ENCODE peak calls at places on chromosomes 13 and 19, in eight cellular contexts. One of them, this sample, is unnamed.

GRCh38 chr13:24747248-24748151 is 16.5 kb upstream of the RNF17 start:
- DNase-seq in AG04450: no peak
- DNase-seq in foreskin fibroblast: no peak
- DNase-seq in stomach: no peak
- DNase-seq in fibroblast of mammary gland: no peak
- DNase-seq in HFF-Myc: no peak
- DNase-seq in breast epithelium: no peak
- DNase-seq in fibroblast of pulmonary artery: no peak
- DNase-seq in this sample: no peak

GRCh38 chr19:18014197-18014596 is 6.2 kb downstream of the ARRDC2 start:
- DNase-seq in AG04450: no peak
- DNase-seq in foreskin fibroblast: no peak
- DNase-seq in stomach: no peak
- DNase-seq in fibroblast of mammary gland: no peak
- DNase-seq in HFF-Myc: no peak
- DNase-seq in breast epithelium: no peak
- DNase-seq in fibroblast of pulmonary artery: no peak
- DNase-seq in this sample: no peak

GRCh38 chr19:3382460-3383100 is 16.2 kb downstream of the NFIC start:
- DNase-seq in AG04450: no peak
- DNase-seq in foreskin fibroblast: no peak
- DNase-seq in stomach: no peak
- DNase-seq in fibroblast of mammary gland: no peak
- DNase-seq in HFF-Myc: no peak
- DNase-seq in breast epithelium: no peak
- DNase-seq in fibroblast of pulmonary artery: no peak
- DNase-seq in this sample: no peak

GRCh38 chr13:46126552-46127171 is 21.8 kb upstream of the CPB2 start:
- DNase-seq in AG04450: peak; percentile 43
- DNase-seq in foreskin fibroblast: peak; percentile 42
- DNase-seq in stomach: peak; percentile 78
- DNase-seq in fibroblast of mammary gland: peak; percentile 74
- DNase-seq in HFF-Myc: peak; percentile 50
- DNase-seq in breast epithelium: peak; percentile 73
- DNase-seq in fibroblast of pulmonary artery: peak; percentile 84
- DNase-seq in this sample: peak; percentile 65

GRCh38 chr19:50449236-50449899 is 16.7 kb downstream of the MYBPC2 start:
- DNase-seq in AG04450: no peak
- DNase-seq in foreskin fibroblast: no peak
- DNase-seq in stomach: no peak
- DNase-seq in fibroblast of mammary gland: peak; percentile 9
- DNase-seq in HFF-Myc: no peak
- DNase-seq in breast epithelium: no peak
- DNase-seq in fibroblast of pulmonary artery: no peak
- DNase-seq in this sample: no peak

GRCh38 chr19:42402376-42403116 is 12.4 kb upstream of the CNFN start:
- DNase-seq in AG04450: no peak
- DNase-seq in foreskin fibroblast: no peak
- DNase-seq in stomach: no peak
- DNase-seq in fibroblast of mammary gland: no peak
- DNase-seq in HFF-Myc: no peak
- DNase-seq in breast epithelium: no peak
- DNase-seq in fibroblast of pulmonary artery: no peak
- DNase-seq in this sample: no peak

GRCh38 chr13:86974995-86975328 is 696.2 kb upstream of the SLITRK5 start:
- DNase-seq in AG04450: no peak
- DNase-seq in foreskin fibroblast: no peak
- DNase-seq in stomach: no peak
- DNase-seq in fibroblast of mammary gland: no peak
- DNase-seq in HFF-Myc: no peak
- DNase-seq in breast epithelium: no peak
- DNase-seq in fibroblast of pulmonary artery: no peak
- DNase-seq in this sample: no peak

GRCh38 chr19:12788682-12789097 is 2.6 kb upstream of the JUNB start:
- DNase-seq in AG04450: no peak
- DNase-seq in foreskin fibroblast: peak; percentile 66
- DNase-seq in stomach: peak; percentile 81
- DNase-seq in fibroblast of mammary gland: peak; percentile 74
- DNase-seq in HFF-Myc: no peak
- DNase-seq in breast epithelium: no peak
- DNase-seq in fibroblast of pulmonary artery: peak; percentile 77
- DNase-seq in this sample: peak; percentile 72

GRCh38 chr13:81275666-81276258 is 934.8 kb upstream of the SPRY2 start:
- DNase-seq in AG04450: no peak
- DNase-seq in foreskin fibroblast: no peak
- DNase-seq in stomach: no peak
- DNase-seq in fibroblast of mammary gland: no peak
- DNase-seq in HFF-Myc: no peak
- DNase-seq in breast epithelium: no peak
- DNase-seq in fibroblast of pulmonary artery: no peak
- DNase-seq in this sample: no peak

GRCh38 chr13:96652506-96652905 is 341.8 kb downstream of the OXGR1 start:
- DNase-seq in AG04450: no peak
- DNase-seq in foreskin fibroblast: peak; percentile 29
- DNase-seq in stomach: no peak
- DNase-seq in fibroblast of mammary gland: peak; percentile 67
- DNase-seq in HFF-Myc: no peak
- DNase-seq in breast epithelium: no peak
- DNase-seq in fibroblast of pulmonary artery: peak; percentile 30
- DNase-seq in this sample: no peak

GRCh38 chr13:106958690-106959089 is 390.8 kb upstream of the ARGLU1 start:
- DNase-seq in AG04450: no peak
- DNase-seq in foreskin fibroblast: no peak
- DNase-seq in stomach: no peak
- DNase-seq in fibroblast of mammary gland: no peak
- DNase-seq in HFF-Myc: no peak
- DNase-seq in breast epithelium: no peak
- DNase-seq in fibroblast of pulmonary artery: no peak
- DNase-seq in this sample: no peak

GRCh38 chr13:109781384-109782065 is 4.9 kb downstream of the IRS2 start:
- DNase-seq in AG04450: no peak
- DNase-seq in foreskin fibroblast: no peak
- DNase-seq in stomach: peak; percentile 47
- DNase-seq in fibroblast of mammary gland: peak; percentile 76
- DNase-seq in HFF-Myc: no peak
- DNase-seq in breast epithelium: no peak
- DNase-seq in fibroblast of pulmonary artery: no peak
- DNase-seq in this sample: peak; percentile 42

GRCh38 chr19:13838943-13839192 is 38.1 kb upstream of the NANOS3 start:
- DNase-seq in AG04450: no peak
- DNase-seq in foreskin fibroblast: no peak
- DNase-seq in stomach: no peak
- DNase-seq in fibroblast of mammary gland: no peak
- DNase-seq in HFF-Myc: no peak
- DNase-seq in breast epithelium: no peak
- DNase-seq in fibroblast of pulmonary artery: no peak
- DNase-seq in this sample: no peak

GRCh38 chr19:13840751-13841338 is 36.1 kb upstream of the NANOS3 start:
- DNase-seq in AG04450: no peak
- DNase-seq in foreskin fibroblast: no peak
- DNase-seq in stomach: no peak
- DNase-seq in fibroblast of mammary gland: no peak
- DNase-seq in HFF-Myc: no peak
- DNase-seq in breast epithelium: no peak
- DNase-seq in fibroblast of pulmonary artery: no peak
- DNase-seq in this sample: no peak

GRCh38 chr19:13839193-13839937 is 37.6 kb upstream of the NANOS3 start:
- DNase-seq in AG04450: no peak
- DNase-seq in foreskin fibroblast: peak; percentile 87
- DNase-seq in stomach: peak; percentile 89
- DNase-seq in fibroblast of mammary gland: peak; percentile 78
- DNase-seq in HFF-Myc: no peak
- DNase-seq in breast epithelium: peak; percentile 89
- DNase-seq in fibroblast of pulmonary artery: peak; percentile 86
- DNase-seq in this sample: peak; percentile 83

GRCh38 chr19:13841339-13842293 is 35.3 kb upstream of the NANOS3 start:
- DNase-seq in AG04450: no peak
- DNase-seq in foreskin fibroblast: no peak
- DNase-seq in stomach: peak; percentile 78
- DNase-seq in fibroblast of mammary gland: no peak
- DNase-seq in HFF-Myc: no peak
- DNase-seq in breast epithelium: peak; percentile 84
- DNase-seq in fibroblast of pulmonary artery: no peak
- DNase-seq in this sample: peak; percentile 48

DNA sequence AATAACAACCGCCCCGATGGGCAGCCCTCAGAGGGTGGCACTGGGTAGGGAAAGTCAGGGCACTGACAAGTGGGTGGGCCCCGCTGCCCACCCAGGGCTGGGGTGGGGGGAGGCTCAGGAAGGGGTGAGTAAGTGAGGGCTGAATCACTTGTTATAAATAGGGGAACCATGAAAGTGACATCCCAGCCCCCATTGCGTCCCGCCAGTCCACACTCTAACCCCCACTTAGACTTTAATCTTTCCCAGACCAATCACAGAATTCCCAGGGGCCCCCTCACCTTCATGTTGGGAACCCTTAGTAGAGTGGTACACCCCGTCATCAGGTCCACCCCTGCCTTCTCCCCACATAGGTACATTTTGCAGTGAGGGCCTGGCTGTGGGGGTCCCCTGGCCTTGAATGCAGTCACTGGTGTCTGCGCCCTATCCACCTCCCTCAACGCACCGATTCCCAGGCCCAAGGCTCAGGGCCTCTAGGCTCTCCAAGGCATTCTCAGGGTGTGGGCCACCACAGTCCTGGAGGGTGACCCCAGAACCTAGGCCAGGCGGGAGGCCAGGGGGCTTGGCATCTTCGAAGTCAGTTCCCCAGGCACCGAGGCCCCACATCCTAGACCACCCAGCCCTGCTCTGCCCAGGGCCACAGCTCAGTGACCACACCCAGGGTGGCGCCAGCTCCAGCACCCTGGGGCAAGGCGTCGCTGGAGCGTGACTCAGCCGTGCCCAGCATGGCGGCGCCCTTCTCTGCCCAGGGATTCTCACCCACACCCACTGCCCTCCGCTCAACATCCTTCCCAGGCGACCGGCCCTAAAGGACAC is 36.8 kb upstream of the NANOS3 start:
- DNase-seq in AG04450: no peak
- DNase-seq in foreskin fibroblast: peak; percentile 68
- DNase-seq in stomach: peak; percentile 75
- DNase-seq in fibroblast of mammary gland: peak; percentile 50
- DNase-seq in HFF-Myc: no peak
- DNase-seq in breast epithelium: peak; percentile 76
- DNase-seq in fibroblast of pulmonary artery: no peak
- DNase-seq in this sample: peak; percentile 61
- H3K4me3 ChIP-seq in AG04450: peak overlapping the region; percentile 88
- H3K4me3 ChIP-seq in foreskin fibroblast: peak overlapping the region; percentile 93
- H3K4me3 ChIP-seq in stomach: peak overlapping the region; percentile 87
- H3K4me3 ChIP-seq in fibroblast of mammary gland: peak overlapping the region; percentile 88
- H3K4me3 ChIP-seq in HFF-Myc: peak overlapping the region; percentile 96
- H3K4me3 ChIP-seq in breast epithelium: peak overlapping the region; percentile 99
- H3K4me3 ChIP-seq in fibroblast of pulmonary artery: peak overlapping the region; percentile 88
- H3K4me3 ChIP-seq in this sample: peak overlapping the region; percentile 99

DNA sequence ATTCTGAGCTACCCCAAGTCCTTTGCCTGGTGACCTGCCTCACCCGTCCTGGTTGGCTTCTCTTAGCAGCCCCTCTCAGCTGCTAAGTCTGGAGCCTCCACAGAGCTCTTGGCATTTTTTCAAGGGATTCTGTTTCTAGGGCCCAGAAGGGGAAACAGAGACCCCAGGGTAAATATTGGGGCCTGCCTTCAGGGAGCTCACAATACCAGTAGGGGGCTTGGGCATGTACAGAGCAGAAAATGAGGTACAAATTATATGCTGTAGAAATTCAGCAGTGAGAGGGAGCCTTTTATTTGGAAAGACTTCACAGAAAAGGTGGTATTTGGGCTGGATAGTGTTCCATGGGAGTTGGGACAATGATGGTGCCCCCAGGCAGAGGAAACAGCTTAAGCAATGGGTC is 3.7 kb downstream of the SAMD4B start:
- DNase-seq in AG04450: no peak
- DNase-seq in foreskin fibroblast: no peak
- DNase-seq in stomach: no peak
- DNase-seq in fibroblast of mammary gland: no peak
- DNase-seq in HFF-Myc: no peak
- DNase-seq in breast epithelium: no peak
- DNase-seq in fibroblast of pulmonary artery: no peak
- DNase-seq in this sample: no peak
- TF ChIP-seq CTCF in AG04450: peak; percentile 30
- TF ChIP-seq CTCF in foreskin fibroblast: no peak
- TF ChIP-seq CTCF in stomach: no peak
- TF ChIP-seq CTCF in fibroblast of mammary gland: peak; percentile 5
- TF ChIP-seq CTCF in HFF-Myc: peak; percentile 7
- TF ChIP-seq CTCF in breast epithelium: no peak
- TF ChIP-seq CTCF in fibroblast of pulmonary artery: no peak
- TF ChIP-seq CTCF in this sample: peak; percentile 13

GRCh38 chr13:51241720-51242119 is 19.5 kb downstream of the FAM124A start:
- DNase-seq in AG04450: no peak
- DNase-seq in foreskin fibroblast: no peak
- DNase-seq in stomach: no peak
- DNase-seq in fibroblast of mammary gland: peak; percentile 95
- DNase-seq in HFF-Myc: no peak
- DNase-seq in breast epithelium: no peak
- DNase-seq in fibroblast of pulmonary artery: peak; percentile 92
- DNase-seq in this sample: peak; percentile 26

GRCh38 chr13:51245583-51245982 is 23.4 kb downstream of the FAM124A start:
- DNase-seq in AG04450: no peak
- DNase-seq in foreskin fibroblast: no peak
- DNase-seq in stomach: no peak
- DNase-seq in fibroblast of mammary gland: no peak
- DNase-seq in HFF-Myc: no peak
- DNase-seq in breast epithelium: no peak
- DNase-seq in fibroblast of pulmonary artery: no peak
- DNase-seq in this sample: no peak

GRCh38 chr13:51244637-51245405 is 22.6 kb downstream of the FAM124A start:
- DNase-seq in AG04450: no peak
- DNase-seq in foreskin fibroblast: no peak
- DNase-seq in stomach: no peak
- DNase-seq in fibroblast of mammary gland: no peak
- DNase-seq in HFF-Myc: no peak
- DNase-seq in breast epithelium: no peak
- DNase-seq in fibroblast of pulmonary artery: no peak
- DNase-seq in this sample: no peak

GRCh38 chr13:51243227-51243626 is 21.0 kb downstream of the FAM124A start:
- DNase-seq in AG04450: no peak
- DNase-seq in foreskin fibroblast: no peak
- DNase-seq in stomach: no peak
- DNase-seq in fibroblast of mammary gland: no peak
- DNase-seq in HFF-Myc: no peak
- DNase-seq in breast epithelium: no peak
- DNase-seq in fibroblast of pulmonary artery: no peak
- DNase-seq in this sample: no peak

DNA sequence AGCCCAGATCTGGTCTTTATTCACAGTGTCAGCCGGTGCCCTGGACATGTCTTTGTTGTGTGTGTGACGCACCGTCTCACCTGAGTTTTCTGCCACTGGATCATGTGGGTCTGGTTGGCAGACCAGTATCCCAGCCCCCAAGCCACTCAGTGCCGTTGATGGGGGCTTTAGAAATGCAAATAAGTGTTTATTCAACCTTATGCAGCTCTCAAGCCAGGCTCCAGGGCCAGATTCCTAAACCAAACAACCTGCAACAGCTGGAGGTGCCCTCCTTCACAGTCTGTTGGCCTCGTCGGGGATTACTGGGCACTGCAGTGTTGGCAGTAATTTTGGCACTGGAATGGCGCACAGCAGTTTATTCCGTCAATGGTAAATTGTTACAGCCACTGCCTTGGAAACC is 21.6 kb downstream of the FAM124A start:
- DNase-seq in AG04450: no peak
- DNase-seq in foreskin fibroblast: no peak
- DNase-seq in stomach: no peak
- DNase-seq in fibroblast of mammary gland: no peak
- DNase-seq in HFF-Myc: no peak
- DNase-seq in breast epithelium: no peak
- DNase-seq in fibroblast of pulmonary artery: no peak
- DNase-seq in this sample: no peak
- H3K4me3 ChIP-seq in AG04450: no peak overlapping the region
- H3K4me3 ChIP-seq in foreskin fibroblast: no peak overlapping the region
- H3K4me3 ChIP-seq in stomach: no peak overlapping the region
- H3K4me3 ChIP-seq in fibroblast of mammary gland: no peak overlapping the region
- H3K4me3 ChIP-seq in HFF-Myc: no peak overlapping the region
- H3K4me3 ChIP-seq in breast epithelium: no peak overlapping the region
- H3K4me3 ChIP-seq in fibroblast of pulmonary artery: no peak overlapping the region
- H3K4me3 ChIP-seq in this sample: no peak overlapping the region

GRCh38 chr19:4647676-4648644 is 8.6 kb downstream of the TNFAIP8L1 start:
- DNase-seq in AG04450: no peak
- DNase-seq in foreskin fibroblast: no peak
- DNase-seq in stomach: no peak
- DNase-seq in fibroblast of mammary gland: peak; percentile 49
- DNase-seq in HFF-Myc: no peak
- DNase-seq in breast epithelium: no peak
- DNase-seq in fibroblast of pulmonary artery: peak; percentile 81
- DNase-seq in this sample: no peak
- TF ChIP-seq CTCF in AG04450: no peak
- TF ChIP-seq CTCF in foreskin fibroblast: no peak
- TF ChIP-seq CTCF in stomach: no peak
- TF ChIP-seq CTCF in fibroblast of mammary gland: peak; percentile 11
- TF ChIP-seq CTCF in HFF-Myc: no peak
- TF ChIP-seq CTCF in breast epithelium: no peak
- TF ChIP-seq CTCF in fibroblast of pulmonary artery: peak; percentile 38
- TF ChIP-seq CTCF in this sample: no peak